ENCODE peak calls at places on chromosomes 7 and 10, in seven cellular contexts. M is fibroblast of mammary gland; E is GM04503; S is tibial artery; B is glomerular endothelial cell; K is CD8-positive, alpha-beta T cell; W is activated naive CD4-positive, alpha-beta T cell treated with anti-CD3 and anti-CD28 coated beads for 36 hours. P is an unnamed sample.
A peak's percentile ranks its signal among the peaks of the same experiment; 100 is the strongest.

GRCh38 chr10:102721954-102722353 is 7.5 kb downstream of the SFXN2 start:
- DNase-seq in K (no peak), M (no peak), B (no peak), W (no peak), S (no peak), E (no peak), P (no peak)

GRCh38 chr10:91420868-91421267 is 10.7 kb downstream of the HECTD2 start:
- DNase-seq in M (peak; percentile 60), B (no peak), K (no peak), S (no peak), E (no peak), W (no peak), P (no peak)

GRCh38 chr7:39488467-39489393 is 77.5 kb upstream of the YAE1 start:
- DNase-seq in E (no peak), K (no peak), M (no peak), W (no peak), S (no peak), B (no peak), P (no peak)

GRCh38 chr7:21767300-21767900 is 178.3 kb downstream of the CDCA7L start:
- DNase-seq in B (peak; percentile 20), S (no peak), W (peak; percentile 59), M (peak; percentile 55), E (no peak), K (no peak), P (peak; percentile 9)

GRCh38 chr7:140165422-140165821 is 11.4 kb downstream of the KDM7A start:
- DNase-seq in M (peak; percentile 73), S (no peak), B (no peak), W (peak; percentile 42), K (no peak), E (peak; percentile 57), P (no peak)

GRCh38 chr7:73896454-73896853 is 35.5 kb downstream of the TMEM270 start:
- DNase-seq in K (no peak), E (no peak), W (no peak), M (peak; percentile 82), S (no peak), B (no peak), P (no peak)

GRCh38 chr10:43234471-43235041 is 32.3 kb downstream of the RASGEF1A start:
- DNase-seq in S (no peak), M (no peak), W (no peak), B (no peak), E (no peak), K (peak; percentile 34), P (no peak)

GRCh38 chr7:48089415-48089975 is 430 bp downstream of the UPP1 start:
- DNase-seq in W (peak; percentile 52), M (no peak), S (peak; percentile 55), B (no peak), K (peak; percentile 80), E (no peak), P (no peak)

GRCh38 chr10:89153971-89154370 is 53.1 kb downstream of the CH25H start:
- DNase-seq in B (no peak), M (no peak), K (no peak), W (no peak), S (no peak), E (no peak), P (no peak)

P was measured in GM19239.